ENCODE peak calls at places on chromosome 12, in ten cellular contexts. One of them, this sample, is unnamed.

GRCh38 chr12:115710104-115710564 is 567.4 kb downstream of the MED13L start:
- DNase-seq in aorta: no peak
- DNase-seq in lower leg skin: no peak
- DNase-seq in GM04504: peak; percentile 68
- DNase-seq in GM12892: no peak
- DNase-seq in kidney tubule cell: peak; percentile 6
- DNase-seq in Peyer's patch: no peak
- DNase-seq in left cardiac atrium: peak; percentile 31
- DNase-seq in activated T-helper 2 cell treated with anti-CD3 and anti-CD28 coated beads, Interferon-gamma antibody, Interleukin-2, Interleukin-4, amounts not matched to agents 10 μg/mL and 5 μg/mL and 100 μg/mL, durations not matched to agents 14 hours and 24 hours and 36 hours: no peak
- DNase-seq in skeletal muscle cell: peak; percentile 29
- DNase-seq in this sample: peak; percentile 37

GRCh38 chr12:17588968-17589367 is 501.0 kb downstream of the RERGL start:
- DNase-seq in aorta: no peak
- DNase-seq in lower leg skin: no peak
- DNase-seq in GM04504: no peak
- DNase-seq in GM12892: no peak
- DNase-seq in kidney tubule cell: peak; percentile 39
- DNase-seq in Peyer's patch: no peak
- DNase-seq in left cardiac atrium: no peak
- DNase-seq in activated T-helper 2 cell treated with anti-CD3 and anti-CD28 coated beads, Interferon-gamma antibody, Interleukin-2, Interleukin-4, amounts not matched to agents 10 μg/mL and 5 μg/mL and 100 μg/mL, durations not matched to agents 14 hours and 24 hours and 36 hours: no peak
- DNase-seq in skeletal muscle cell: no peak
- DNase-seq in this sample: no peak

GRCh38 chr12:120241561-120242274 is 23.8 kb downstream of the PXN start:
- DNase-seq in aorta: no peak
- DNase-seq in lower leg skin: no peak
- DNase-seq in GM04504: no peak
- DNase-seq in GM12892: no peak
- DNase-seq in kidney tubule cell: no peak
- DNase-seq in Peyer's patch: no peak
- DNase-seq in left cardiac atrium: no peak
- DNase-seq in activated T-helper 2 cell treated with anti-CD3 and anti-CD28 coated beads, Interferon-gamma antibody, Interleukin-2, Interleukin-4, amounts not matched to agents 10 μg/mL and 5 μg/mL and 100 μg/mL, durations not matched to agents 14 hours and 24 hours and 36 hours: no peak
- DNase-seq in skeletal muscle cell: no peak
- DNase-seq in this sample: no peak

GRCh38 chr12:52735816-52736632 is 32.7 kb upstream of the KRT77 start:
- DNase-seq in aorta: no peak
- DNase-seq in lower leg skin: no peak
- DNase-seq in GM04504: no peak
- DNase-seq in GM12892: no peak
- DNase-seq in kidney tubule cell: no peak
- DNase-seq in Peyer's patch: no peak
- DNase-seq in left cardiac atrium: no peak
- DNase-seq in activated T-helper 2 cell treated with anti-CD3 and anti-CD28 coated beads, Interferon-gamma antibody, Interleukin-2, Interleukin-4, amounts not matched to agents 10 μg/mL and 5 μg/mL and 100 μg/mL, durations not matched to agents 14 hours and 24 hours and 36 hours: no peak
- DNase-seq in skeletal muscle cell: no peak
- DNase-seq in this sample: no peak

GRCh38 chr12:29725587-29726320 is 58.0 kb downstream of the TMTC1 start:
- DNase-seq in aorta: peak; percentile 81
- DNase-seq in lower leg skin: no peak
- DNase-seq in GM04504: no peak
- DNase-seq in GM12892: no peak
- DNase-seq in kidney tubule cell: no peak
- DNase-seq in Peyer's patch: no peak
- DNase-seq in left cardiac atrium: peak; percentile 69
- DNase-seq in activated T-helper 2 cell treated with anti-CD3 and anti-CD28 coated beads, Interferon-gamma antibody, Interleukin-2, Interleukin-4, amounts not matched to agents 10 μg/mL and 5 μg/mL and 100 μg/mL, durations not matched to agents 14 hours and 24 hours and 36 hours: no peak
- DNase-seq in skeletal muscle cell: peak; percentile 97
- DNase-seq in this sample: no peak

GRCh38 chr12:66166561-66166960 is 3.2 kb downstream of the TMBIM4 start:
- DNase-seq in aorta: no peak
- DNase-seq in lower leg skin: no peak
- DNase-seq in GM04504: no peak
- DNase-seq in GM12892: no peak
- DNase-seq in kidney tubule cell: no peak
- DNase-seq in Peyer's patch: no peak
- DNase-seq in left cardiac atrium: no peak
- DNase-seq in activated T-helper 2 cell treated with anti-CD3 and anti-CD28 coated beads, Interferon-gamma antibody, Interleukin-2, Interleukin-4, amounts not matched to agents 10 μg/mL and 5 μg/mL and 100 μg/mL, durations not matched to agents 14 hours and 24 hours and 36 hours: no peak
- DNase-seq in skeletal muscle cell: no peak
- DNase-seq in this sample: no peak

GRCh38 chr12:80269953-80270552 is 170.7 kb downstream of the OTOGL start:
- DNase-seq in aorta: no peak
- DNase-seq in lower leg skin: no peak
- DNase-seq in GM04504: no peak
- DNase-seq in GM12892: no peak
- DNase-seq in kidney tubule cell: peak; percentile 59
- DNase-seq in Peyer's patch: no peak
- DNase-seq in left cardiac atrium: no peak
- DNase-seq in activated T-helper 2 cell treated with anti-CD3 and anti-CD28 coated beads, Interferon-gamma antibody, Interleukin-2, Interleukin-4, amounts not matched to agents 10 μg/mL and 5 μg/mL and 100 μg/mL, durations not matched to agents 14 hours and 24 hours and 36 hours: no peak
- DNase-seq in skeletal muscle cell: no peak
- DNase-seq in this sample: no peak

GRCh38 chr12:67661311-67662011 is 12.9 kb downstream of the DYRK2 start:
- DNase-seq in aorta: no peak
- DNase-seq in lower leg skin: no peak
- DNase-seq in GM04504: no peak
- DNase-seq in GM12892: no peak
- DNase-seq in kidney tubule cell: no peak
- DNase-seq in Peyer's patch: no peak
- DNase-seq in left cardiac atrium: no peak
- DNase-seq in activated T-helper 2 cell treated with anti-CD3 and anti-CD28 coated beads, Interferon-gamma antibody, Interleukin-2, Interleukin-4, amounts not matched to agents 10 μg/mL and 5 μg/mL and 100 μg/mL, durations not matched to agents 14 hours and 24 hours and 36 hours: no peak
- DNase-seq in skeletal muscle cell: peak; percentile 49
- DNase-seq in this sample: peak; percentile 54

GRCh38 chr12:13112968-13113367 is 9.5 kb upstream of the GSG1 start:
- DNase-seq in aorta: no peak
- DNase-seq in lower leg skin: no peak
- DNase-seq in GM04504: no peak
- DNase-seq in GM12892: no peak
- DNase-seq in kidney tubule cell: no peak
- DNase-seq in Peyer's patch: no peak
- DNase-seq in left cardiac atrium: no peak
- DNase-seq in activated T-helper 2 cell treated with anti-CD3 and anti-CD28 coated beads, Interferon-gamma antibody, Interleukin-2, Interleukin-4, amounts not matched to agents 10 μg/mL and 5 μg/mL and 100 μg/mL, durations not matched to agents 14 hours and 24 hours and 36 hours: no peak
- DNase-seq in skeletal muscle cell: no peak
- DNase-seq in this sample: no peak

GRCh38 chr12:107634530-107634929 is 51.1 kb upstream of the PWP1 start:
- DNase-seq in aorta: no peak
- DNase-seq in lower leg skin: no peak
- DNase-seq in GM04504: no peak
- DNase-seq in GM12892: no peak
- DNase-seq in kidney tubule cell: no peak
- DNase-seq in Peyer's patch: no peak
- DNase-seq in left cardiac atrium: no peak
- DNase-seq in activated T-helper 2 cell treated with anti-CD3 and anti-CD28 coated beads, Interferon-gamma antibody, Interleukin-2, Interleukin-4, amounts not matched to agents 10 μg/mL and 5 μg/mL and 100 μg/mL, durations not matched to agents 14 hours and 24 hours and 36 hours: no peak
- DNase-seq in skeletal muscle cell: no peak
- DNase-seq in this sample: no peak

GRCh38 chr12:54020587-54020969 is 7.7 kb upstream of the HOXC6 start:
- DNase-seq in aorta: no peak
- DNase-seq in lower leg skin: no peak
- DNase-seq in GM04504: no peak
- DNase-seq in GM12892: no peak
- DNase-seq in kidney tubule cell: no peak
- DNase-seq in Peyer's patch: no peak
- DNase-seq in left cardiac atrium: no peak
- DNase-seq in activated T-helper 2 cell treated with anti-CD3 and anti-CD28 coated beads, Interferon-gamma antibody, Interleukin-2, Interleukin-4, amounts not matched to agents 10 μg/mL and 5 μg/mL and 100 μg/mL, durations not matched to agents 14 hours and 24 hours and 36 hours: no peak
- DNase-seq in skeletal muscle cell: no peak
- DNase-seq in this sample: no peak

GRCh38 chr12:5498081-5498480 is 66.2 kb downstream of the NTF3 start:
- DNase-seq in aorta: no peak
- DNase-seq in lower leg skin: no peak
- DNase-seq in GM04504: no peak
- DNase-seq in GM12892: no peak
- DNase-seq in kidney tubule cell: peak; percentile 35
- DNase-seq in Peyer's patch: no peak
- DNase-seq in left cardiac atrium: no peak
- DNase-seq in activated T-helper 2 cell treated with anti-CD3 and anti-CD28 coated beads, Interferon-gamma antibody, Interleukin-2, Interleukin-4, amounts not matched to agents 10 μg/mL and 5 μg/mL and 100 μg/mL, durations not matched to agents 14 hours and 24 hours and 36 hours: no peak
- DNase-seq in skeletal muscle cell: no peak
- DNase-seq in this sample: no peak

GRCh38 chr12:79143803-79144202 is 279.2 kb downstream of the SYT1 start:
- DNase-seq in aorta: no peak
- DNase-seq in lower leg skin: no peak
- DNase-seq in GM04504: no peak
- DNase-seq in GM12892: no peak
- DNase-seq in kidney tubule cell: no peak
- DNase-seq in Peyer's patch: no peak
- DNase-seq in left cardiac atrium: no peak
- DNase-seq in activated T-helper 2 cell treated with anti-CD3 and anti-CD28 coated beads, Interferon-gamma antibody, Interleukin-2, Interleukin-4, amounts not matched to agents 10 μg/mL and 5 μg/mL and 100 μg/mL, durations not matched to agents 14 hours and 24 hours and 36 hours: no peak
- DNase-seq in skeletal muscle cell: no peak
- DNase-seq in this sample: no peak

GRCh38 chr12:68675098-68675842 is 11.5 kb upstream of the NUP107 start:
- DNase-seq in aorta: no peak
- DNase-seq in lower leg skin: no peak
- DNase-seq in GM04504: no peak
- DNase-seq in GM12892: no peak
- DNase-seq in kidney tubule cell: no peak
- DNase-seq in Peyer's patch: no peak
- DNase-seq in left cardiac atrium: peak; percentile 53
- DNase-seq in activated T-helper 2 cell treated with anti-CD3 and anti-CD28 coated beads, Interferon-gamma antibody, Interleukin-2, Interleukin-4, amounts not matched to agents 10 μg/mL and 5 μg/mL and 100 μg/mL, durations not matched to agents 14 hours and 24 hours and 36 hours: peak; percentile 59
- DNase-seq in skeletal muscle cell: no peak
- DNase-seq in this sample: no peak

GRCh38 chr12:121669525-121669908 is at the start of gene MORN3:
- DNase-seq in aorta: no peak
- DNase-seq in lower leg skin: no peak
- DNase-seq in GM04504: no peak
- DNase-seq in GM12892: no peak
- DNase-seq in kidney tubule cell: no peak
- DNase-seq in Peyer's patch: no peak
- DNase-seq in left cardiac atrium: no peak
- DNase-seq in activated T-helper 2 cell treated with anti-CD3 and anti-CD28 coated beads, Interferon-gamma antibody, Interleukin-2, Interleukin-4, amounts not matched to agents 10 μg/mL and 5 μg/mL and 100 μg/mL, durations not matched to agents 14 hours and 24 hours and 36 hours: no peak
- DNase-seq in skeletal muscle cell: no peak
- DNase-seq in this sample: no peak

GRCh38 chr12:20150835-20151234 is 217.5 kb upstream of the PDE3A start:
- DNase-seq in aorta: no peak
- DNase-seq in lower leg skin: no peak
- DNase-seq in GM04504: no peak
- DNase-seq in GM12892: no peak
- DNase-seq in kidney tubule cell: no peak
- DNase-seq in Peyer's patch: no peak
- DNase-seq in left cardiac atrium: no peak
- DNase-seq in activated T-helper 2 cell treated with anti-CD3 and anti-CD28 coated beads, Interferon-gamma antibody, Interleukin-2, Interleukin-4, amounts not matched to agents 10 μg/mL and 5 μg/mL and 100 μg/mL, durations not matched to agents 14 hours and 24 hours and 36 hours: no peak
- DNase-seq in skeletal muscle cell: no peak
- DNase-seq in this sample: no peak

GRCh38 chr12:123094349-123095073 is 56.4 kb downstream of the PITPNM2 start:
- DNase-seq in aorta: peak; percentile 84
- DNase-seq in lower leg skin: no peak
- DNase-seq in GM04504: peak; percentile 82
- DNase-seq in GM12892: no peak
- DNase-seq in kidney tubule cell: peak; percentile 47
- DNase-seq in Peyer's patch: no peak
- DNase-seq in left cardiac atrium: peak; percentile 66
- DNase-seq in activated T-helper 2 cell treated with anti-CD3 and anti-CD28 coated beads, Interferon-gamma antibody, Interleukin-2, Interleukin-4, amounts not matched to agents 10 μg/mL and 5 μg/mL and 100 μg/mL, durations not matched to agents 14 hours and 24 hours and 36 hours: no peak
- DNase-seq in skeletal muscle cell: no peak
- DNase-seq in this sample: peak; percentile 97

GRCh38 chr12:111442301-111443045 is 36.8 kb downstream of the SH2B3 start:
- DNase-seq in aorta: peak; percentile 51
- DNase-seq in lower leg skin: peak; percentile 80
- DNase-seq in GM04504: no peak
- DNase-seq in GM12892: no peak
- DNase-seq in kidney tubule cell: no peak
- DNase-seq in Peyer's patch: no peak
- DNase-seq in left cardiac atrium: no peak
- DNase-seq in activated T-helper 2 cell treated with anti-CD3 and anti-CD28 coated beads, Interferon-gamma antibody, Interleukin-2, Interleukin-4, amounts not matched to agents 10 μg/mL and 5 μg/mL and 100 μg/mL, durations not matched to agents 14 hours and 24 hours and 36 hours: no peak
- DNase-seq in skeletal muscle cell: no peak
- DNase-seq in this sample: no peak

GRCh38 chr12:28258998-28259397 is 68.7 kb downstream of the CCDC91 start:
- DNase-seq in aorta: no peak
- DNase-seq in lower leg skin: no peak
- DNase-seq in GM04504: no peak
- DNase-seq in GM12892: no peak
- DNase-seq in kidney tubule cell: no peak
- DNase-seq in Peyer's patch: no peak
- DNase-seq in left cardiac atrium: no peak
- DNase-seq in activated T-helper 2 cell treated with anti-CD3 and anti-CD28 coated beads, Interferon-gamma antibody, Interleukin-2, Interleukin-4, amounts not matched to agents 10 μg/mL and 5 μg/mL and 100 μg/mL, durations not matched to agents 14 hours and 24 hours and 36 hours: no peak
- DNase-seq in skeletal muscle cell: no peak
- DNase-seq in this sample: no peak

GRCh38 chr12:110338754-110339153 is 57.7 kb downstream of the ATP2A2 start:
- DNase-seq in aorta: no peak
- DNase-seq in lower leg skin: no peak
- DNase-seq in GM04504: no peak
- DNase-seq in GM12892: no peak
- DNase-seq in kidney tubule cell: no peak
- DNase-seq in Peyer's patch: no peak
- DNase-seq in left cardiac atrium: no peak
- DNase-seq in activated T-helper 2 cell treated with anti-CD3 and anti-CD28 coated beads, Interferon-gamma antibody, Interleukin-2, Interleukin-4, amounts not matched to agents 10 μg/mL and 5 μg/mL and 100 μg/mL, durations not matched to agents 14 hours and 24 hours and 36 hours: no peak
- DNase-seq in skeletal muscle cell: no peak
- DNase-seq in this sample: no peak

GRCh38 chr12:27112891-27113290 is 30.5 kb upstream of the C12orf71 start:
- DNase-seq in aorta: no peak
- DNase-seq in lower leg skin: no peak
- DNase-seq in GM04504: no peak
- DNase-seq in GM12892: no peak
- DNase-seq in kidney tubule cell: no peak
- DNase-seq in Peyer's patch: no peak
- DNase-seq in left cardiac atrium: no peak
- DNase-seq in activated T-helper 2 cell treated with anti-CD3 and anti-CD28 coated beads, Interferon-gamma antibody, Interleukin-2, Interleukin-4, amounts not matched to agents 10 μg/mL and 5 μg/mL and 100 μg/mL, durations not matched to agents 14 hours and 24 hours and 36 hours: no peak
- DNase-seq in skeletal muscle cell: no peak
- DNase-seq in this sample: no peak

GRCh38 chr12:8081228-8081920 is 700 bp upstream of the NECAP1 start:
- DNase-seq in aorta: no peak
- DNase-seq in lower leg skin: no peak
- DNase-seq in GM04504: no peak
- DNase-seq in GM12892: no peak
- DNase-seq in kidney tubule cell: peak; percentile 11
- DNase-seq in Peyer's patch: no peak
- DNase-seq in left cardiac atrium: no peak
- DNase-seq in activated T-helper 2 cell treated with anti-CD3 and anti-CD28 coated beads, Interferon-gamma antibody, Interleukin-2, Interleukin-4, amounts not matched to agents 10 μg/mL and 5 μg/mL and 100 μg/mL, durations not matched to agents 14 hours and 24 hours and 36 hours: peak; percentile 25
- DNase-seq in skeletal muscle cell: no peak
- DNase-seq in this sample: no peak

GRCh38 chr12:12008931-12009611 is 61.7 kb upstream of the BCL2L14 start:
- DNase-seq in aorta: no peak
- DNase-seq in lower leg skin: peak; percentile 84
- DNase-seq in GM04504: no peak
- DNase-seq in GM12892: no peak
- DNase-seq in kidney tubule cell: peak; percentile 68
- DNase-seq in Peyer's patch: no peak
- DNase-seq in left cardiac atrium: no peak
- DNase-seq in activated T-helper 2 cell treated with anti-CD3 and anti-CD28 coated beads, Interferon-gamma antibody, Interleukin-2, Interleukin-4, amounts not matched to agents 10 μg/mL and 5 μg/mL and 100 μg/mL, durations not matched to agents 14 hours and 24 hours and 36 hours: peak; percentile 47
- DNase-seq in skeletal muscle cell: no peak
- DNase-seq in this sample: peak; percentile 96

GRCh38 chr12:121753844-121754264 is 39.6 kb downstream of the RHOF start:
- DNase-seq in aorta: peak; percentile 88
- DNase-seq in lower leg skin: no peak
- DNase-seq in GM04504: no peak
- DNase-seq in GM12892: no peak
- DNase-seq in kidney tubule cell: no peak
- DNase-seq in Peyer's patch: no peak
- DNase-seq in left cardiac atrium: no peak
- DNase-seq in activated T-helper 2 cell treated with anti-CD3 and anti-CD28 coated beads, Interferon-gamma antibody, Interleukin-2, Interleukin-4, amounts not matched to agents 10 μg/mL and 5 μg/mL and 100 μg/mL, durations not matched to agents 14 hours and 24 hours and 36 hours: no peak
- DNase-seq in skeletal muscle cell: no peak
- DNase-seq in this sample: peak; percentile 86

GRCh38 chr12:114425031-114425626 is 19.2 kb upstream of the TBX5 start:
- DNase-seq in aorta: no peak
- DNase-seq in lower leg skin: no peak
- DNase-seq in GM04504: no peak
- DNase-seq in GM12892: no peak
- DNase-seq in kidney tubule cell: peak; percentile 54
- DNase-seq in Peyer's patch: no peak
- DNase-seq in left cardiac atrium: no peak
- DNase-seq in activated T-helper 2 cell treated with anti-CD3 and anti-CD28 coated beads, Interferon-gamma antibody, Interleukin-2, Interleukin-4, amounts not matched to agents 10 μg/mL and 5 μg/mL and 100 μg/mL, durations not matched to agents 14 hours and 24 hours and 36 hours: no peak
- DNase-seq in skeletal muscle cell: no peak
- DNase-seq in this sample: no peak

GRCh38 chr12:1583421-1584078 is 10.8 kb downstream of the FBXL14 start:
- DNase-seq in aorta: peak; percentile 62
- DNase-seq in lower leg skin: peak; percentile 87
- DNase-seq in GM04504: no peak
- DNase-seq in GM12892: no peak
- DNase-seq in kidney tubule cell: peak; percentile 85
- DNase-seq in Peyer's patch: no peak
- DNase-seq in left cardiac atrium: peak; percentile 60
- DNase-seq in activated T-helper 2 cell treated with anti-CD3 and anti-CD28 coated beads, Interferon-gamma antibody, Interleukin-2, Interleukin-4, amounts not matched to agents 10 μg/mL and 5 μg/mL and 100 μg/mL, durations not matched to agents 14 hours and 24 hours and 36 hours: peak; percentile 50
- DNase-seq in skeletal muscle cell: no peak
- DNase-seq in this sample: peak; percentile 76

GRCh38 chr12:64528616-64529015 is 76.7 kb downstream of the TBK1 start:
- DNase-seq in aorta: no peak
- DNase-seq in lower leg skin: no peak
- DNase-seq in GM04504: no peak
- DNase-seq in GM12892: no peak
- DNase-seq in kidney tubule cell: peak; percentile 33
- DNase-seq in Peyer's patch: no peak
- DNase-seq in left cardiac atrium: no peak
- DNase-seq in activated T-helper 2 cell treated with anti-CD3 and anti-CD28 coated beads, Interferon-gamma antibody, Interleukin-2, Interleukin-4, amounts not matched to agents 10 μg/mL and 5 μg/mL and 100 μg/mL, durations not matched to agents 14 hours and 24 hours and 36 hours: no peak
- DNase-seq in skeletal muscle cell: no peak
- DNase-seq in this sample: no peak

GRCh38 chr12:29589852-29590251 is 92.4 kb upstream of the OVCH1 start:
- DNase-seq in aorta: no peak
- DNase-seq in lower leg skin: no peak
- DNase-seq in GM04504: no peak
- DNase-seq in GM12892: no peak
- DNase-seq in kidney tubule cell: no peak
- DNase-seq in Peyer's patch: no peak
- DNase-seq in left cardiac atrium: no peak
- DNase-seq in activated T-helper 2 cell treated with anti-CD3 and anti-CD28 coated beads, Interferon-gamma antibody, Interleukin-2, Interleukin-4, amounts not matched to agents 10 μg/mL and 5 μg/mL and 100 μg/mL, durations not matched to agents 14 hours and 24 hours and 36 hours: no peak
- DNase-seq in skeletal muscle cell: no peak
- DNase-seq in this sample: no peak

This sample was measured in COLO829.